ENCODE peak calls at places on chromosomes 16 and 17, in nine cellular contexts. One of them, this sample, is unnamed.

GRCh38 chr16:56136256-56136655 is 55.0 kb upstream of the GNAO1 start:
- ATAC-seq in activated B cell treated with CpG ODN at 0.5 μM for 24 hours: no peak
- ATAC-seq in lower lobe of right lung: no peak
- ATAC-seq in upper lobe of left lung: no peak
- ATAC-seq in naive thymus-derived CD8-positive, alpha-beta T cell: no peak
- ATAC-seq in RWPE2: no peak
- ATAC-seq in activated naive CD8-positive, alpha-beta T cell treated with anti-CD3 and anti-CD28 coated beads, Interleukin-2, amount 50 U/mL, for 24 hours: no peak
- ATAC-seq in A549: no peak
- ATAC-seq in activated CD8-positive, alpha-beta T cell treated with anti-CD3 and anti-CD28 coated beads for 36 hours: no peak
- ATAC-seq in this sample: no peak

GRCh38 chr17:80445152-80446110 is 30.5 kb downstream of the ENDOV start:
- ATAC-seq in activated B cell treated with CpG ODN at 0.5 μM for 24 hours: no peak
- ATAC-seq in lower lobe of right lung: peak; percentile 13
- ATAC-seq in upper lobe of left lung: no peak
- ATAC-seq in naive thymus-derived CD8-positive, alpha-beta T cell: no peak
- ATAC-seq in RWPE2: no peak
- ATAC-seq in activated naive CD8-positive, alpha-beta T cell treated with anti-CD3 and anti-CD28 coated beads, Interleukin-2, amount 50 U/mL, for 24 hours: no peak
- ATAC-seq in A549: peak; percentile 2
- ATAC-seq in activated CD8-positive, alpha-beta T cell treated with anti-CD3 and anti-CD28 coated beads for 36 hours: no peak
- ATAC-seq in this sample: no peak

GRCh38 chr17:9837551-9838471 is 12.1 kb downstream of the GLP2R start:
- ATAC-seq in activated B cell treated with CpG ODN at 0.5 μM for 24 hours: no peak
- ATAC-seq in lower lobe of right lung: no peak
- ATAC-seq in upper lobe of left lung: no peak
- ATAC-seq in naive thymus-derived CD8-positive, alpha-beta T cell: no peak
- ATAC-seq in RWPE2: peak; percentile 64
- ATAC-seq in activated naive CD8-positive, alpha-beta T cell treated with anti-CD3 and anti-CD28 coated beads, Interleukin-2, amount 50 U/mL, for 24 hours: no peak
- ATAC-seq in A549: peak; percentile 60
- ATAC-seq in activated CD8-positive, alpha-beta T cell treated with anti-CD3 and anti-CD28 coated beads for 36 hours: no peak
- ATAC-seq in this sample: peak; percentile 70

GRCh38 chr17:70080541-70081347 is 5.7 kb downstream of the KCNJ16 start:
- ATAC-seq in activated B cell treated with CpG ODN at 0.5 μM for 24 hours: no peak
- ATAC-seq in lower lobe of right lung: no peak
- ATAC-seq in upper lobe of left lung: no peak
- ATAC-seq in naive thymus-derived CD8-positive, alpha-beta T cell: no peak
- ATAC-seq in RWPE2: no peak
- ATAC-seq in activated naive CD8-positive, alpha-beta T cell treated with anti-CD3 and anti-CD28 coated beads, Interleukin-2, amount 50 U/mL, for 24 hours: no peak
- ATAC-seq in A549: no peak
- ATAC-seq in activated CD8-positive, alpha-beta T cell treated with anti-CD3 and anti-CD28 coated beads for 36 hours: no peak
- ATAC-seq in this sample: peak; percentile 74

GRCh38 chr17:9790889-9791876 is at the start of gene DHRS7C:
- ATAC-seq in activated B cell treated with CpG ODN at 0.5 μM for 24 hours: no peak
- ATAC-seq in lower lobe of right lung: no peak
- ATAC-seq in upper lobe of left lung: no peak
- ATAC-seq in naive thymus-derived CD8-positive, alpha-beta T cell: no peak
- ATAC-seq in RWPE2: no peak
- ATAC-seq in activated naive CD8-positive, alpha-beta T cell treated with anti-CD3 and anti-CD28 coated beads, Interleukin-2, amount 50 U/mL, for 24 hours: no peak
- ATAC-seq in A549: no peak
- ATAC-seq in activated CD8-positive, alpha-beta T cell treated with anti-CD3 and anti-CD28 coated beads for 36 hours: no peak
- ATAC-seq in this sample: no peak

GRCh38 chr16:50160495-50161164 is 7.5 kb downstream of the TENT4B start:
- ATAC-seq in activated B cell treated with CpG ODN at 0.5 μM for 24 hours: no peak
- ATAC-seq in lower lobe of right lung: peak; percentile 49
- ATAC-seq in upper lobe of left lung: no peak
- ATAC-seq in naive thymus-derived CD8-positive, alpha-beta T cell: peak; percentile 87
- ATAC-seq in RWPE2: peak; percentile 23
- ATAC-seq in activated naive CD8-positive, alpha-beta T cell treated with anti-CD3 and anti-CD28 coated beads, Interleukin-2, amount 50 U/mL, for 24 hours: peak; percentile 98
- ATAC-seq in A549: no peak
- ATAC-seq in activated CD8-positive, alpha-beta T cell treated with anti-CD3 and anti-CD28 coated beads for 36 hours: peak; percentile 89
- ATAC-seq in this sample: no peak

GRCh38 chr16:85627102-85627834 is 14.1 kb downstream of the GSE1 start:
- ATAC-seq in activated B cell treated with CpG ODN at 0.5 μM for 24 hours: no peak
- ATAC-seq in lower lobe of right lung: no peak
- ATAC-seq in upper lobe of left lung: no peak
- ATAC-seq in naive thymus-derived CD8-positive, alpha-beta T cell: peak; percentile 80
- ATAC-seq in RWPE2: no peak
- ATAC-seq in activated naive CD8-positive, alpha-beta T cell treated with anti-CD3 and anti-CD28 coated beads, Interleukin-2, amount 50 U/mL, for 24 hours: no peak
- ATAC-seq in A549: no peak
- ATAC-seq in activated CD8-positive, alpha-beta T cell treated with anti-CD3 and anti-CD28 coated beads for 36 hours: peak; percentile 66
- ATAC-seq in this sample: no peak

GRCh38 chr16:69924777-69925191 is 26.4 kb upstream of the CLEC18A start:
- ATAC-seq in activated B cell treated with CpG ODN at 0.5 μM for 24 hours: no peak
- ATAC-seq in lower lobe of right lung: peak; percentile 34
- ATAC-seq in upper lobe of left lung: peak; percentile 38
- ATAC-seq in naive thymus-derived CD8-positive, alpha-beta T cell: no peak
- ATAC-seq in RWPE2: peak; percentile 64
- ATAC-seq in activated naive CD8-positive, alpha-beta T cell treated with anti-CD3 and anti-CD28 coated beads, Interleukin-2, amount 50 U/mL, for 24 hours: no peak
- ATAC-seq in A549: no peak
- ATAC-seq in activated CD8-positive, alpha-beta T cell treated with anti-CD3 and anti-CD28 coated beads for 36 hours: no peak
- ATAC-seq in this sample: peak; percentile 73

GRCh38 chr16:54086791-54087190 is 199.8 kb downstream of the IRX3 start:
- ATAC-seq in activated B cell treated with CpG ODN at 0.5 μM for 24 hours: no peak
- ATAC-seq in lower lobe of right lung: no peak
- ATAC-seq in upper lobe of left lung: no peak
- ATAC-seq in naive thymus-derived CD8-positive, alpha-beta T cell: no peak
- ATAC-seq in RWPE2: no peak
- ATAC-seq in activated naive CD8-positive, alpha-beta T cell treated with anti-CD3 and anti-CD28 coated beads, Interleukin-2, amount 50 U/mL, for 24 hours: no peak
- ATAC-seq in A549: no peak
- ATAC-seq in activated CD8-positive, alpha-beta T cell treated with anti-CD3 and anti-CD28 coated beads for 36 hours: no peak
- ATAC-seq in this sample: no peak

GRCh38 chr17:75087558-75088453 is at the start of gene SLC16A5:
- ATAC-seq in activated B cell treated with CpG ODN at 0.5 μM for 24 hours: peak; percentile 74
- ATAC-seq in lower lobe of right lung: peak; percentile 92
- ATAC-seq in upper lobe of left lung: peak; percentile 95
- ATAC-seq in naive thymus-derived CD8-positive, alpha-beta T cell: peak; percentile 65
- ATAC-seq in RWPE2: peak; percentile 87
- ATAC-seq in activated naive CD8-positive, alpha-beta T cell treated with anti-CD3 and anti-CD28 coated beads, Interleukin-2, amount 50 U/mL, for 24 hours: peak; percentile 55
- ATAC-seq in A549: peak; percentile 75
- ATAC-seq in activated CD8-positive, alpha-beta T cell treated with anti-CD3 and anti-CD28 coated beads for 36 hours: peak; percentile 50
- ATAC-seq in this sample: peak; percentile 92

GRCh38 chr16:89230210-89230609 is 12.7 kb downstream of the ZNF778 start:
- ATAC-seq in activated B cell treated with CpG ODN at 0.5 μM for 24 hours: no peak
- ATAC-seq in lower lobe of right lung: no peak
- ATAC-seq in upper lobe of left lung: no peak
- ATAC-seq in naive thymus-derived CD8-positive, alpha-beta T cell: no peak
- ATAC-seq in RWPE2: no peak
- ATAC-seq in activated naive CD8-positive, alpha-beta T cell treated with anti-CD3 and anti-CD28 coated beads, Interleukin-2, amount 50 U/mL, for 24 hours: no peak
- ATAC-seq in A549: no peak
- ATAC-seq in activated CD8-positive, alpha-beta T cell treated with anti-CD3 and anti-CD28 coated beads for 36 hours: no peak
- ATAC-seq in this sample: no peak

This sample was measured in gastroesophageal sphincter.